ENCODE peak calls at places on chromosomes 1 and 21, in eight cellular contexts. M is AG10803; N is amniotic stem cell; G is right lobe of liver; E is endodermal cell; X is stimulated activated naive CD4-positive, alpha-beta T cell treated with Interleukin-2 at 50 U/mL for 16 hours; J is nephron progenitor cell; F is dermis microvascular lymphatic vessel endothelial cell. T is an unnamed sample.

GRCh38 chr1:24735156-24735618 is 10.1 kb upstream of the CLIC4 start:
- DNase-seq in M (peak; percentile 30), F (no peak), N (no peak), X (no peak), G (no peak), J (no peak), E (peak; percentile 41), T (no peak)

GRCh38 chr1:17403081-17403480 is 31.1 kb downstream of the PADI6 start:
- DNase-seq in X (no peak), F (no peak), J (no peak), G (no peak), M (no peak), E (no peak), N (no peak), T (no peak)

GRCh38 chr1:99704356-99704816 is 58.5 kb downstream of the PALMD start:
- DNase-seq in J (no peak), N (no peak), E (no peak), G (no peak), F (no peak), X (no peak), M (no peak), T (no peak)

GRCh38 chr1:29849038-29849750 is 612.9 kb downstream of the PTPRU start:
- DNase-seq in E (peak; percentile 88), J (peak; percentile 36), X (no peak), N (no peak), M (peak; percentile 30), F (peak; percentile 38), G (no peak), T (no peak)

GRCh38 chr1:64502924-64503323 is 33.0 kb downstream of the CACHD1 start:
- DNase-seq in E (no peak), X (no peak), J (no peak), M (no peak), F (peak; percentile 79), G (no peak), N (no peak), T (no peak)

GRCh38 chr1:59317780-59318179 is 20.9 kb downstream of the FGGY start:
- DNase-seq in N (no peak), G (no peak), M (no peak), F (no peak), J (no peak), X (no peak), E (no peak), T (no peak)

GRCh38 chr1:32881871-32882850 is 4.1 kb upstream of the HPCA start:
- DNase-seq in J (no peak), X (no peak), N (no peak), F (no peak), E (no peak), M (no peak), G (no peak), T (no peak)

GRCh38 chr1:214233856-214234634 is 46.9 kb upstream of the SMYD2 start:
- DNase-seq in E (no peak), N (no peak), X (no peak), J (no peak), M (no peak), F (peak; percentile 93), G (no peak), T (peak; percentile 56)

GRCh38 chr1:1106510-1107221 is 9.2 kb downstream of the C1orf159 start:
- DNase-seq in G (no peak), N (no peak), E (no peak), F (no peak), J (no peak), M (no peak), X (no peak), T (no peak)

GRCh38 chr21:33075128-33075527 is 5.2 kb downstream of the OLIG1 start:
- DNase-seq in J (no peak), X (no peak), M (peak; percentile 13), N (no peak), E (peak; percentile 87), F (no peak), G (no peak), T (no peak)

GRCh38 chr1:41599912-41600311 is 115.4 kb upstream of the EDN2 start:
- DNase-seq in E (peak; percentile 52), N (no peak), M (peak; percentile 18), J (no peak), X (no peak), G (no peak), F (peak; percentile 12), T (no peak)